ENCODE peak calls at places on chromosome 17, in eight cellular contexts. One of them, this sample, is unnamed.

GRCh38 chr17:78137392-78138203 is 7.0 kb downstream of the TMC8 start:
- DNase-seq in activated naive CD4-positive, alpha-beta T cell treated with anti-CD3 and anti-CD28 coated beads, Interleukin-2, amount 50 U/mL, for 16 hours: no peak
- DNase-seq in CD8-positive, alpha-beta T cell: peak
- DNase-seq in heart left ventricle: no peak
- DNase-seq in activated T-helper 1 cell treated with Interleukin-2 at 50 U/mL for 16 hours: no peak
- DNase-seq in nucleus accumbens: no peak
- DNase-seq in NCI-H1694 treated with DMSO at 0.1 percent for 48 hours: no peak
- DNase-seq in lower lobe of right lung: no peak
- DNase-seq in this sample: no peak

GRCh38 chr17:81291662-81292061 is 3.4 kb downstream of the SLC38A10 start:
- DNase-seq in NCI-H1694 treated with DMSO at 0.1 percent for 48 hours: peak
- DNase-seq in heart left ventricle: peak
- DNase-seq in nucleus accumbens: peak
- DNase-seq in activated naive CD4-positive, alpha-beta T cell treated with anti-CD3 and anti-CD28 coated beads, Interleukin-2, amount 50 U/mL, for 16 hours: peak
- DNase-seq in lower lobe of right lung: peak
- DNase-seq in CD8-positive, alpha-beta T cell: peak
- DNase-seq in activated T-helper 1 cell treated with Interleukin-2 at 50 U/mL for 16 hours: peak
- DNase-seq in this sample: no peak

GRCh38 chr17:45895969-45896793 is 1.8 kb downstream of the MAPT start:
- DNase-seq in activated naive CD4-positive, alpha-beta T cell treated with anti-CD3 and anti-CD28 coated beads, Interleukin-2, amount 50 U/mL, for 16 hours: no peak
- DNase-seq in nucleus accumbens: peak
- DNase-seq in heart left ventricle: no peak
- DNase-seq in activated T-helper 1 cell treated with Interleukin-2 at 50 U/mL for 16 hours: no peak
- DNase-seq in CD8-positive, alpha-beta T cell: no peak
- DNase-seq in lower lobe of right lung: no peak
- DNase-seq in NCI-H1694 treated with DMSO at 0.1 percent for 48 hours: no peak
- DNase-seq in this sample: no peak

GRCh38 chr17:48591435-48592077 is 1.5 kb upstream of the HOXB3 start:
- DNase-seq in activated T-helper 1 cell treated with Interleukin-2 at 50 U/mL for 16 hours: no peak
- DNase-seq in nucleus accumbens: no peak
- DNase-seq in activated naive CD4-positive, alpha-beta T cell treated with anti-CD3 and anti-CD28 coated beads, Interleukin-2, amount 50 U/mL, for 16 hours: no peak
- DNase-seq in CD8-positive, alpha-beta T cell: no peak
- DNase-seq in heart left ventricle: no peak
- DNase-seq in NCI-H1694 treated with DMSO at 0.1 percent for 48 hours: no peak
- DNase-seq in lower lobe of right lung: no peak
- DNase-seq in this sample: no peak

GRCh38 chr17:28950017-28950751 is 1.1 kb downstream of the PHF12 start:
- DNase-seq in NCI-H1694 treated with DMSO at 0.1 percent for 48 hours: peak
- DNase-seq in activated T-helper 1 cell treated with Interleukin-2 at 50 U/mL for 16 hours: peak
- DNase-seq in lower lobe of right lung: peak
- DNase-seq in heart left ventricle: peak
- DNase-seq in CD8-positive, alpha-beta T cell: peak
- DNase-seq in nucleus accumbens: peak
- DNase-seq in activated naive CD4-positive, alpha-beta T cell treated with anti-CD3 and anti-CD28 coated beads, Interleukin-2, amount 50 U/mL, for 16 hours: peak
- DNase-seq in this sample: no peak

GRCh38 chr17:41308918-41309359 is at the start of gene KRTAP16-1:
- DNase-seq in NCI-H1694 treated with DMSO at 0.1 percent for 48 hours: no peak
- DNase-seq in heart left ventricle: no peak
- DNase-seq in activated T-helper 1 cell treated with Interleukin-2 at 50 U/mL for 16 hours: peak
- DNase-seq in activated naive CD4-positive, alpha-beta T cell treated with anti-CD3 and anti-CD28 coated beads, Interleukin-2, amount 50 U/mL, for 16 hours: peak
- DNase-seq in lower lobe of right lung: no peak
- DNase-seq in nucleus accumbens: no peak
- DNase-seq in CD8-positive, alpha-beta T cell: no peak
- DNase-seq in this sample: no peak

GRCh38 chr17:40522250-40522960 is 21.0 kb upstream of the TNS4 start:
- DNase-seq in lower lobe of right lung: no peak
- DNase-seq in NCI-H1694 treated with DMSO at 0.1 percent for 48 hours: no peak
- DNase-seq in activated T-helper 1 cell treated with Interleukin-2 at 50 U/mL for 16 hours: no peak
- DNase-seq in activated naive CD4-positive, alpha-beta T cell treated with anti-CD3 and anti-CD28 coated beads, Interleukin-2, amount 50 U/mL, for 16 hours: no peak
- DNase-seq in heart left ventricle: no peak
- DNase-seq in CD8-positive, alpha-beta T cell: no peak
- DNase-seq in nucleus accumbens: no peak
- DNase-seq in this sample: no peak

GRCh38 chr17:47304191-47304590 is 19.6 kb upstream of the EFCAB13 start:
- DNase-seq in activated T-helper 1 cell treated with Interleukin-2 at 50 U/mL for 16 hours: no peak
- DNase-seq in nucleus accumbens: no peak
- DNase-seq in heart left ventricle: no peak
- DNase-seq in NCI-H1694 treated with DMSO at 0.1 percent for 48 hours: no peak
- DNase-seq in CD8-positive, alpha-beta T cell: no peak
- DNase-seq in activated naive CD4-positive, alpha-beta T cell treated with anti-CD3 and anti-CD28 coated beads, Interleukin-2, amount 50 U/mL, for 16 hours: no peak
- DNase-seq in lower lobe of right lung: no peak
- DNase-seq in this sample: no peak

GRCh38 chr17:49444384-49444783 is 29.7 kb upstream of the PHB1 start:
- DNase-seq in activated naive CD4-positive, alpha-beta T cell treated with anti-CD3 and anti-CD28 coated beads, Interleukin-2, amount 50 U/mL, for 16 hours: no peak
- DNase-seq in NCI-H1694 treated with DMSO at 0.1 percent for 48 hours: no peak
- DNase-seq in lower lobe of right lung: no peak
- DNase-seq in CD8-positive, alpha-beta T cell: no peak
- DNase-seq in nucleus accumbens: no peak
- DNase-seq in heart left ventricle: no peak
- DNase-seq in activated T-helper 1 cell treated with Interleukin-2 at 50 U/mL for 16 hours: no peak
- DNase-seq in this sample: no peak

GRCh38 chr17:33225994-33226393 is 67.1 kb downstream of the ASIC2 start:
- DNase-seq in heart left ventricle: no peak
- DNase-seq in CD8-positive, alpha-beta T cell: no peak
- DNase-seq in activated naive CD4-positive, alpha-beta T cell treated with anti-CD3 and anti-CD28 coated beads, Interleukin-2, amount 50 U/mL, for 16 hours: no peak
- DNase-seq in lower lobe of right lung: no peak
- DNase-seq in activated T-helper 1 cell treated with Interleukin-2 at 50 U/mL for 16 hours: no peak
- DNase-seq in NCI-H1694 treated with DMSO at 0.1 percent for 48 hours: no peak
- DNase-seq in nucleus accumbens: no peak
- DNase-seq in this sample: no peak

GRCh38 chr17:73151888-73152633 is 12.7 kb upstream of the SSTR2 start:
- DNase-seq in activated T-helper 1 cell treated with Interleukin-2 at 50 U/mL for 16 hours: no peak
- DNase-seq in NCI-H1694 treated with DMSO at 0.1 percent for 48 hours: no peak
- DNase-seq in CD8-positive, alpha-beta T cell: no peak
- DNase-seq in activated naive CD4-positive, alpha-beta T cell treated with anti-CD3 and anti-CD28 coated beads, Interleukin-2, amount 50 U/mL, for 16 hours: no peak
- DNase-seq in lower lobe of right lung: no peak
- DNase-seq in nucleus accumbens: no peak
- DNase-seq in heart left ventricle: no peak
- DNase-seq in this sample: no peak

GRCh38 chr17:72304859-72305258 is 184.0 kb downstream of the SOX9 start:
- DNase-seq in heart left ventricle: no peak
- DNase-seq in activated T-helper 1 cell treated with Interleukin-2 at 50 U/mL for 16 hours: no peak
- DNase-seq in NCI-H1694 treated with DMSO at 0.1 percent for 48 hours: no peak
- DNase-seq in activated naive CD4-positive, alpha-beta T cell treated with anti-CD3 and anti-CD28 coated beads, Interleukin-2, amount 50 U/mL, for 16 hours: no peak
- DNase-seq in nucleus accumbens: no peak
- DNase-seq in lower lobe of right lung: no peak
- DNase-seq in CD8-positive, alpha-beta T cell: no peak
- DNase-seq in this sample: no peak

GRCh38 chr17:29914819-29915537 is 15.1 kb downstream of the SSH2 start:
- DNase-seq in activated T-helper 1 cell treated with Interleukin-2 at 50 U/mL for 16 hours: no peak
- DNase-seq in NCI-H1694 treated with DMSO at 0.1 percent for 48 hours: no peak
- DNase-seq in heart left ventricle: no peak
- DNase-seq in lower lobe of right lung: no peak
- DNase-seq in nucleus accumbens: no peak
- DNase-seq in CD8-positive, alpha-beta T cell: no peak
- DNase-seq in activated naive CD4-positive, alpha-beta T cell treated with anti-CD3 and anti-CD28 coated beads, Interleukin-2, amount 50 U/mL, for 16 hours: no peak
- DNase-seq in this sample: no peak

GRCh38 chr17:69084911-69085310 is 24.2 kb upstream of the ABCA9 start:
- DNase-seq in nucleus accumbens: no peak
- DNase-seq in CD8-positive, alpha-beta T cell: no peak
- DNase-seq in heart left ventricle: no peak
- DNase-seq in activated T-helper 1 cell treated with Interleukin-2 at 50 U/mL for 16 hours: no peak
- DNase-seq in activated naive CD4-positive, alpha-beta T cell treated with anti-CD3 and anti-CD28 coated beads, Interleukin-2, amount 50 U/mL, for 16 hours: no peak
- DNase-seq in NCI-H1694 treated with DMSO at 0.1 percent for 48 hours: no peak
- DNase-seq in lower lobe of right lung: no peak
- DNase-seq in this sample: no peak

GRCh38 chr17:67403065-67403464 is 26.0 kb downstream of the PITPNC1 start:
- DNase-seq in lower lobe of right lung: no peak
- DNase-seq in CD8-positive, alpha-beta T cell: no peak
- DNase-seq in heart left ventricle: no peak
- DNase-seq in activated naive CD4-positive, alpha-beta T cell treated with anti-CD3 and anti-CD28 coated beads, Interleukin-2, amount 50 U/mL, for 16 hours: no peak
- DNase-seq in activated T-helper 1 cell treated with Interleukin-2 at 50 U/mL for 16 hours: no peak
- DNase-seq in NCI-H1694 treated with DMSO at 0.1 percent for 48 hours: no peak
- DNase-seq in nucleus accumbens: no peak
- DNase-seq in this sample: no peak

GRCh38 chr17:48719642-48720262 is 2.6 kb downstream of the PRAC1 start:
- DNase-seq in activated naive CD4-positive, alpha-beta T cell treated with anti-CD3 and anti-CD28 coated beads, Interleukin-2, amount 50 U/mL, for 16 hours: peak
- DNase-seq in lower lobe of right lung: no peak
- DNase-seq in nucleus accumbens: no peak
- DNase-seq in CD8-positive, alpha-beta T cell: no peak
- DNase-seq in activated T-helper 1 cell treated with Interleukin-2 at 50 U/mL for 16 hours: no peak
- DNase-seq in NCI-H1694 treated with DMSO at 0.1 percent for 48 hours: no peak
- DNase-seq in heart left ventricle: no peak
- DNase-seq in this sample: no peak

GRCh38 chr17:65559802-65560627 is 1.4 kb downstream of the AXIN2 start:
- DNase-seq in heart left ventricle: peak
- DNase-seq in activated T-helper 1 cell treated with Interleukin-2 at 50 U/mL for 16 hours: no peak
- DNase-seq in CD8-positive, alpha-beta T cell: peak
- DNase-seq in NCI-H1694 treated with DMSO at 0.1 percent for 48 hours: no peak
- DNase-seq in activated naive CD4-positive, alpha-beta T cell treated with anti-CD3 and anti-CD28 coated beads, Interleukin-2, amount 50 U/mL, for 16 hours: peak
- DNase-seq in lower lobe of right lung: peak
- DNase-seq in nucleus accumbens: peak
- DNase-seq in this sample: no peak

GRCh38 chr17:4479340-4479981 is 19.2 kb upstream of the SPNS2 start:
- DNase-seq in lower lobe of right lung: no peak
- DNase-seq in nucleus accumbens: no peak
- DNase-seq in NCI-H1694 treated with DMSO at 0.1 percent for 48 hours: no peak
- DNase-seq in activated T-helper 1 cell treated with Interleukin-2 at 50 U/mL for 16 hours: no peak
- DNase-seq in heart left ventricle: no peak
- DNase-seq in activated naive CD4-positive, alpha-beta T cell treated with anti-CD3 and anti-CD28 coated beads, Interleukin-2, amount 50 U/mL, for 16 hours: no peak
- DNase-seq in CD8-positive, alpha-beta T cell: no peak
- DNase-seq in this sample: no peak

GRCh38 chr17:57108656-57109392 is 23.8 kb downstream of the AKAP1 start:
- DNase-seq in activated T-helper 1 cell treated with Interleukin-2 at 50 U/mL for 16 hours: no peak
- DNase-seq in NCI-H1694 treated with DMSO at 0.1 percent for 48 hours: no peak
- DNase-seq in lower lobe of right lung: no peak
- DNase-seq in activated naive CD4-positive, alpha-beta T cell treated with anti-CD3 and anti-CD28 coated beads, Interleukin-2, amount 50 U/mL, for 16 hours: no peak
- DNase-seq in CD8-positive, alpha-beta T cell: no peak
- DNase-seq in nucleus accumbens: no peak
- DNase-seq in heart left ventricle: no peak
- DNase-seq in this sample: no peak

GRCh38 chr17:10055251-10055975 is 143.0 kb downstream of the GAS7 start:
- DNase-seq in lower lobe of right lung: no peak
- DNase-seq in heart left ventricle: no peak
- DNase-seq in CD8-positive, alpha-beta T cell: no peak
- DNase-seq in nucleus accumbens: no peak
- DNase-seq in activated T-helper 1 cell treated with Interleukin-2 at 50 U/mL for 16 hours: no peak
- DNase-seq in NCI-H1694 treated with DMSO at 0.1 percent for 48 hours: no peak
- DNase-seq in activated naive CD4-positive, alpha-beta T cell treated with anti-CD3 and anti-CD28 coated beads, Interleukin-2, amount 50 U/mL, for 16 hours: no peak
- DNase-seq in this sample: no peak

GRCh38 chr17:14214271-14214670 is 22.4 kb downstream of the CDRT15 start:
- DNase-seq in NCI-H1694 treated with DMSO at 0.1 percent for 48 hours: no peak
- DNase-seq in activated naive CD4-positive, alpha-beta T cell treated with anti-CD3 and anti-CD28 coated beads, Interleukin-2, amount 50 U/mL, for 16 hours: no peak
- DNase-seq in nucleus accumbens: no peak
- DNase-seq in activated T-helper 1 cell treated with Interleukin-2 at 50 U/mL for 16 hours: no peak
- DNase-seq in heart left ventricle: no peak
- DNase-seq in lower lobe of right lung: no peak
- DNase-seq in CD8-positive, alpha-beta T cell: no peak
- DNase-seq in this sample: no peak

GRCh38 chr17:45719335-45720071 is 64.6 kb upstream of the CRHR1 start:
- DNase-seq in NCI-H1694 treated with DMSO at 0.1 percent for 48 hours: peak
- DNase-seq in lower lobe of right lung: no peak
- DNase-seq in activated T-helper 1 cell treated with Interleukin-2 at 50 U/mL for 16 hours: no peak
- DNase-seq in nucleus accumbens: no peak
- DNase-seq in CD8-positive, alpha-beta T cell: no peak
- DNase-seq in heart left ventricle: no peak
- DNase-seq in activated naive CD4-positive, alpha-beta T cell treated with anti-CD3 and anti-CD28 coated beads, Interleukin-2, amount 50 U/mL, for 16 hours: no peak
- DNase-seq in this sample: peak

GRCh38 chr17:43714338-43715149 is 44.0 kb downstream of the SOST start:
- DNase-seq in heart left ventricle: no peak
- DNase-seq in activated T-helper 1 cell treated with Interleukin-2 at 50 U/mL for 16 hours: no peak
- DNase-seq in CD8-positive, alpha-beta T cell: no peak
- DNase-seq in NCI-H1694 treated with DMSO at 0.1 percent for 48 hours: no peak
- DNase-seq in activated naive CD4-positive, alpha-beta T cell treated with anti-CD3 and anti-CD28 coated beads, Interleukin-2, amount 50 U/mL, for 16 hours: no peak
- DNase-seq in nucleus accumbens: no peak
- DNase-seq in lower lobe of right lung: no peak
- DNase-seq in this sample: no peak

GRCh38 chr17:73274490-73274889 is 12.8 kb upstream of the CPSF4L start:
- DNase-seq in NCI-H1694 treated with DMSO at 0.1 percent for 48 hours: no peak
- DNase-seq in CD8-positive, alpha-beta T cell: no peak
- DNase-seq in activated T-helper 1 cell treated with Interleukin-2 at 50 U/mL for 16 hours: no peak
- DNase-seq in nucleus accumbens: no peak
- DNase-seq in activated naive CD4-positive, alpha-beta T cell treated with anti-CD3 and anti-CD28 coated beads, Interleukin-2, amount 50 U/mL, for 16 hours: no peak
- DNase-seq in lower lobe of right lung: no peak
- DNase-seq in heart left ventricle: no peak
- DNase-seq in this sample: no peak

GRCh38 chr17:64281962-64282752 is 19.1 kb upstream of the TEX2 start:
- DNase-seq in lower lobe of right lung: peak
- DNase-seq in heart left ventricle: peak
- DNase-seq in nucleus accumbens: peak
- DNase-seq in NCI-H1694 treated with DMSO at 0.1 percent for 48 hours: peak
- DNase-seq in activated T-helper 1 cell treated with Interleukin-2 at 50 U/mL for 16 hours: peak
- DNase-seq in CD8-positive, alpha-beta T cell: peak
- DNase-seq in activated naive CD4-positive, alpha-beta T cell treated with anti-CD3 and anti-CD28 coated beads, Interleukin-2, amount 50 U/mL, for 16 hours: peak
- DNase-seq in this sample: peak

GRCh38 chr17:77445908-77446535 is 305.3 kb downstream of the SEC14L1 start:
- DNase-seq in lower lobe of right lung: peak
- DNase-seq in heart left ventricle: no peak
- DNase-seq in nucleus accumbens: no peak
- DNase-seq in activated T-helper 1 cell treated with Interleukin-2 at 50 U/mL for 16 hours: peak
- DNase-seq in activated naive CD4-positive, alpha-beta T cell treated with anti-CD3 and anti-CD28 coated beads, Interleukin-2, amount 50 U/mL, for 16 hours: peak
- DNase-seq in NCI-H1694 treated with DMSO at 0.1 percent for 48 hours: no peak
- DNase-seq in CD8-positive, alpha-beta T cell: peak
- DNase-seq in this sample: no peak

GRCh38 chr17:62705781-62706597 is 78.5 kb downstream of the MRC2 start:
- DNase-seq in CD8-positive, alpha-beta T cell: no peak
- DNase-seq in nucleus accumbens: peak
- DNase-seq in NCI-H1694 treated with DMSO at 0.1 percent for 48 hours: no peak
- DNase-seq in activated naive CD4-positive, alpha-beta T cell treated with anti-CD3 and anti-CD28 coated beads, Interleukin-2, amount 50 U/mL, for 16 hours: no peak
- DNase-seq in lower lobe of right lung: no peak
- DNase-seq in activated T-helper 1 cell treated with Interleukin-2 at 50 U/mL for 16 hours: no peak
- DNase-seq in heart left ventricle: no peak
- DNase-seq in this sample: no peak

GRCh38 chr17:60426596-60426995 is 4.3 kb downstream of the CHCT1 start:
- DNase-seq in CD8-positive, alpha-beta T cell: no peak
- DNase-seq in activated T-helper 1 cell treated with Interleukin-2 at 50 U/mL for 16 hours: no peak
- DNase-seq in activated naive CD4-positive, alpha-beta T cell treated with anti-CD3 and anti-CD28 coated beads, Interleukin-2, amount 50 U/mL, for 16 hours: no peak
- DNase-seq in lower lobe of right lung: no peak
- DNase-seq in nucleus accumbens: no peak
- DNase-seq in heart left ventricle: no peak
- DNase-seq in NCI-H1694 treated with DMSO at 0.1 percent for 48 hours: no peak
- DNase-seq in this sample: no peak

GRCh38 chr17:17926036-17926435 is 46.2 kb downstream of the TOM1L2 start:
- DNase-seq in CD8-positive, alpha-beta T cell: no peak
- DNase-seq in heart left ventricle: no peak
- DNase-seq in activated naive CD4-positive, alpha-beta T cell treated with anti-CD3 and anti-CD28 coated beads, Interleukin-2, amount 50 U/mL, for 16 hours: no peak
- DNase-seq in nucleus accumbens: no peak
- DNase-seq in lower lobe of right lung: no peak
- DNase-seq in NCI-H1694 treated with DMSO at 0.1 percent for 48 hours: no peak
- DNase-seq in activated T-helper 1 cell treated with Interleukin-2 at 50 U/mL for 16 hours: no peak
- DNase-seq in this sample: no peak

GRCh38 chr17:75152523-75152922 is 1.8 kb downstream of the JPT1 start:
- DNase-seq in NCI-H1694 treated with DMSO at 0.1 percent for 48 hours: no peak
- DNase-seq in CD8-positive, alpha-beta T cell: no peak
- DNase-seq in nucleus accumbens: no peak
- DNase-seq in lower lobe of right lung: no peak
- DNase-seq in heart left ventricle: no peak
- DNase-seq in activated T-helper 1 cell treated with Interleukin-2 at 50 U/mL for 16 hours: no peak
- DNase-seq in activated naive CD4-positive, alpha-beta T cell treated with anti-CD3 and anti-CD28 coated beads, Interleukin-2, amount 50 U/mL, for 16 hours: no peak
- DNase-seq in this sample: no peak

GRCh38 chr17:47285003-47285402 is 31.4 kb downstream of the ITGB3 start:
- DNase-seq in heart left ventricle: no peak
- DNase-seq in nucleus accumbens: no peak
- DNase-seq in lower lobe of right lung: no peak
- DNase-seq in activated naive CD4-positive, alpha-beta T cell treated with anti-CD3 and anti-CD28 coated beads, Interleukin-2, amount 50 U/mL, for 16 hours: no peak
- DNase-seq in activated T-helper 1 cell treated with Interleukin-2 at 50 U/mL for 16 hours: no peak
- DNase-seq in CD8-positive, alpha-beta T cell: no peak
- DNase-seq in NCI-H1694 treated with DMSO at 0.1 percent for 48 hours: no peak
- DNase-seq in this sample: no peak